ENCODE peak calls at places on chromosomes 2 and 18, in four cellular contexts. Q, H, W and X are unnamed samples.
A peak's percentile ranks its signal among the peaks of the same experiment; 100 is the strongest.

GRCh38 chr2:105271393-105272045 is 30.0 kb downstream of the GPR45 start:
- DNase-seq in Q (no peak), H (no peak), W (no peak), X (no peak)

GRCh38 chr2:235445116-235445515 is 48.7 kb upstream of the AGAP1 start:
- DNase-seq in Q (no peak), H (no peak), W (no peak), X (no peak)

GRCh38 chr18:51039138-51040112 is 9.4 kb downstream of the SMAD4 start:
- DNase-seq in Q (peak; percentile 46), H (peak; percentile 65), W (peak; percentile 78), X (no peak)

GRCh38 chr2:191441761-191442160 is 196.6 kb downstream of the MYO1B start:
- DNase-seq in Q (peak; percentile 27), H (no peak), W (no peak), X (no peak)

GRCh38 chr2:196249171-196249570 is 77.8 kb upstream of the STK17B start:
- DNase-seq in Q (peak; percentile 86), H (no peak), W (no peak), X (no peak)

GRCh38 chr2:219556413-219556812 is 12.6 kb downstream of the TMEM198 start:
- DNase-seq in Q (no peak), H (no peak), W (no peak), X (no peak)

GRCh38 chr2:8657423-8658062 is 24.3 kb upstream of the ID2 start:
- DNase-seq in Q (no peak), H (no peak), W (no peak), X (no peak)

GRCh38 chr2:108932736-108933135 is 56.3 kb downstream of the EDAR start:
- DNase-seq in Q (no peak), H (no peak), W (no peak), X (no peak)

GRCh38 chr2:179422037-179422643 is 157.5 kb upstream of the SESTD1 start:
- DNase-seq in Q (peak; percentile 77), H (peak; percentile 68), W (peak; percentile 78), X (peak; percentile 81)

GRCh38 chr2:68287580-68288441 is 31.9 kb downstream of the CNRIP1 start:
- DNase-seq in Q (peak; percentile 61), H (no peak), W (peak; percentile 5), X (no peak)

GRCh38 chr2:191933307-191934105 is 86.6 kb upstream of the CAVIN2 start:
- DNase-seq in Q (peak; percentile 85), H (no peak), W (no peak), X (no peak)

GRCh38 chr2:47751856-47752414 is 31.0 kb upstream of the MSH6 start:
- DNase-seq in Q (no peak), H (no peak), W (no peak), X (no peak)

GRCh38 chr2:180012523-180012922 is 5.4 kb upstream of the CWC22 start:
- DNase-seq in Q (peak; percentile 85), H (no peak), W (no peak), X (no peak)

GRCh38 chr2:31580321-31581117 is at the start of gene SRD5A2:
- DNase-seq in Q (no peak), H (peak; percentile 62), W (peak; percentile 43), X (no peak)

GRCh38 chr2:229715895-229716507 is 1.6 kb upstream of the DNER start:
- DNase-seq in Q (no peak), H (peak; percentile 55), W (peak; percentile 62), X (no peak)

GRCh38 chr18:29853126-29853525 is 1189.4 kb downstream of the DSC3 start:
- DNase-seq in Q (peak; percentile 3), H (no peak), W (no peak), X (no peak)

GRCh38 chr2:383888-384287 is 96.0 kb upstream of the ALKAL2 start:
- DNase-seq in Q (no peak), H (no peak), W (no peak), X (no peak)

GRCh38 chr2:9095690-9096089 is 92.2 kb upstream of the MBOAT2 start:
- DNase-seq in Q (peak; percentile 44), H (peak; percentile 76), W (peak; percentile 88), X (no peak)

GRCh38 chr2:221969087-221969829 is 329.5 kb downstream of the PAX3 start:
- DNase-seq in Q (peak; percentile 55), H (no peak), W (peak; percentile 40), X (no peak)

GRCh38 chr2:79982445-79982844 is 322.1 kb downstream of the LRRTM1 start:
- DNase-seq in Q (no peak), H (peak; percentile 71), W (peak; percentile 79), X (peak; percentile 73)

GRCh38 chr2:223870840-223871618 is 33.6 kb upstream of the AP1S3 start:
- DNase-seq in Q (no peak), H (no peak), W (no peak), X (no peak)

GRCh38 chr18:48004577-48004976 is 74.1 kb upstream of the SMAD2 start:
- DNase-seq in Q (no peak), H (no peak), W (no peak), X (no peak)

GRCh38 chr2:6923319-6923718 is 6.1 kb downstream of the RNF144A start:
- DNase-seq in Q (no peak), H (no peak), W (no peak), X (no peak)

GRCh38 chr2:120673205-120673550 is 62.5 kb upstream of the GLI2 start:
- DNase-seq in Q (no peak), H (no peak), W (no peak), X (no peak)

GRCh38 chr18:49026501-49027378 is 76.0 kb upstream of the SMAD7 start:
- DNase-seq in Q (no peak), H (no peak), W (no peak), X (no peak)

GRCh38 chr2:98895221-98895620 is 40.8 kb downstream of the CRACDL start:
- DNase-seq in Q (no peak), H (no peak), W (no peak), X (peak; percentile 2)

GRCh38 chr2:226658555-226658954 is 141.1 kb downstream of the IRS1 start:
- DNase-seq in Q (no peak), H (no peak), W (no peak), X (no peak)

GRCh38 chr2:42261531-42262195 is 92.5 kb downstream of the EML4 start:
- DNase-seq in Q (no peak), H (no peak), W (no peak), X (no peak)

GRCh38 chr2:234670804-234671203 is 173.9 kb upstream of the ARL4C start:
- DNase-seq in Q (no peak), H (no peak), W (peak; percentile 44), X (peak; percentile 39)

GRCh38 chr2:101502095-101502494 is 27.2 kb upstream of the RFX8 start:
- DNase-seq in Q (no peak), H (no peak), W (no peak), X (no peak)

GRCh38 chr18:75240433-75240832 is 29.8 kb downstream of the TSHZ1 start:
- DNase-seq in Q (no peak), H (no peak), W (no peak), X (no peak)

GRCh38 chr2:233994191-233994590 is 56.3 kb upstream of the SPP2 start:
- DNase-seq in Q (no peak), H (no peak), W (no peak), X (peak; percentile 4)

GRCh38 chr2:26672818-26673393 is 19.6 kb upstream of the KCNK3 start:
- DNase-seq in Q (no peak), H (no peak), W (no peak), X (no peak)

GRCh38 chr2:231308631-231309414 is 86.7 kb upstream of the B3GNT7 start:
- DNase-seq in Q (peak; percentile 48), H (no peak), W (peak; percentile 78), X (no peak)

GRCh38 chr2:220104871-220105351 is 477.5 kb downstream of the SLC4A3 start:
- DNase-seq in Q (peak; percentile 91), H (no peak), W (peak; percentile 65), X (no peak)

GRCh38 chr2:16130906-16131400 is 190.6 kb downstream of the MYCN start:
- DNase-seq in Q (no peak), H (no peak), W (no peak), X (peak; percentile 38)

GRCh38 chr2:36449943-36450392 is 94.4 kb downstream of the CRIM1 start:
- DNase-seq in Q (peak; percentile 58), H (no peak), W (no peak), X (no peak)

DNA sequence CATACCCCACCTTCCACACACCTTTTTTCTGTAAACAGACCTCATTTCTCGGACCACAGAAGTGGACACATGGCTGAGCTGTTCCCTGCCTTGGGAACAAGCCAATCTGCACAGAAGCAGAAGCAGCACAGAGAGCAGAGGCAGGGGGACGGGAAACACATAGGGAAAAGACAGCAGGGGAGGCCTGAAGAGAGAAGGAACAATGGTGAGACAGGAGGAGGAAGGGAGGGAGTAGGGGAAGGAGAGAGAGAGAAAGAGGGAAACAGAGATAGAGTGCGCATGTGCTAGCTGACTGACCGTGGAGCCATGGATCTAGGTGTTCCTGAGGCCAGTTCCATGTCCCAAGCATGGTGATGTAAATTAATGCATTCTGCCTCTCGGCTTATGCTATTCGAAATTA is 119.7 kb downstream of the NOL10 start:
- DNase-seq in Q (no peak), H (no peak), W (no peak), X (no peak)
- H3K4me1 ChIP-seq in Q (peaks cover 5% of the 10 kb centered on the region), H (no peaks in the 10 kb centered on the region), W (no peaks in the 10 kb centered on the region), X (no peaks in the 10 kb centered on the region)

GRCh38 chr18:35526476-35527120 is 28.8 kb upstream of the INO80C start:
- DNase-seq in Q (no peak), H (no peak), W (peak; percentile 54), X (no peak)
- H3K56ac ChIP-seq in Q (no peak overlapping the region), H (no peak overlapping the region), W (peak overlapping the region; percentile 19), X (no peak overlapping the region)

DNA sequence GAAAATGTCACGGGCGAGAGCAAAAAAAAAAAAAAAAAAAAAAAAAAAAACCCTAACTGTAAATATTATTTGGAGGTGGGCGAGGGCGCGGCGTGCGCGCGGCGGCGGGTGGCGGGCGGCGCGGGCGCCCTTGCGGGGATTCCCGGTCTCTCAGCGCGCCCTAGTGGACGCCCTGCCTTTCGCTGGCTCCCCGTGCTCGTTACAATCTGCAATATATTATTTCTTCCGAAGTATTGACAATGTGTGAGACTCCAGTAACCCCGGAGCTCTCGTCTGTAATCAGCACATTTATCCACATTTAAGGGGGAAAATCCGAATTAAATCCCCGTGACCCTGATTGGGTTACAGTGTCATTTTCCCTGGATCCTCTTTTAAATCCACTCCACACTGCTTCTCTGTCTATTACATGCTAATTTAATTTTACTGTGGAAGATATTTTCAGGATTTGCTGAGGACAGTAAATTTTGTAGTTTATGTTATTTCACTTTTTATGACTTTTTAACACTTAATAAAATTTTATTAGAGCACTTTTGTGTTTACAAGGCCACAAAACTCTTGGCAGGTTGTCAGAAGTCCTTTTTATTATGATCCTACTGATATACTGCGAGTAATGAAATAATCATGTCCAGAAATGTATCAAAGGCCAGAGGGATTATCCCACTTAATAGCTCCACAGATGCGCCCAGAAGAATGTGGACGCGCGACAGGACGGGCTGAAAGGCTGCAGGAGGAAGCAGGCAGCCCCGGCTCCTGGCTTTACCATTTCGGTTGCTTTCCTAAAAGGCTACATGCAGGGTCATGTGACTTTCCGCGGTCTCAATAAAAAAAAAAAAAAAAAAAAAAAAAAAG is 369.1 kb downstream of the MTX2 start:
- DNase-seq in Q (peak; percentile 45), H (peak; percentile 57), W (peak; percentile 32), X (peak; percentile 79)
- H3K27ac ChIP-seq in Q (no peak overlapping the region), H (no peak overlapping the region), W (no peak overlapping the region), X (no peak overlapping the region)

GRCh38 chr2:54599914-54600313 is 123.5 kb upstream of the EML6 start:
- DNase-seq in Q (no peak), H (no peak), W (no peak), X (no peak)

GRCh38 chr2:54599326-54599710 is 124.1 kb upstream of the EML6 start:
- DNase-seq in Q (no peak), H (no peak), W (no peak), X (no peak)

GRCh38 chr2:54597153-54597827 is 126.2 kb upstream of the EML6 start:
- DNase-seq in Q (peak; percentile 36), H (no peak), W (no peak), X (no peak)

GRCh38 chr2:54595999-54596903 is 127.2 kb upstream of the EML6 start:
- DNase-seq in Q (no peak), H (peak; percentile 36), W (peak; percentile 58), X (no peak)

GRCh38 chr2:54598347-54599325 is 124.8 kb upstream of the EML6 start:
- DNase-seq in Q (peak; percentile 47), H (no peak), W (no peak), X (no peak)
- H3K4me1 ChIP-seq in Q (peaks cover 22% of the 10 kb centered on the region), H (peaks cover 2% of the 10 kb centered on the region), W (peaks cover 7% of the 10 kb centered on the region), X (no peaks in the 10 kb centered on the region)